ENCODE peak calls at places on chromosomes 5 and 9, in ten cellular contexts. One of them, this sample, is unnamed.

GRCh38 chr9:104833701-104834100 is 69.8 kb downstream of the NIPSNAP3B start:
- DNase-seq in RWPE1: no peak
- DNase-seq in A549: no peak
- DNase-seq in fibroblast of mammary gland: no peak
- DNase-seq in HCT116: no peak
- DNase-seq in tibial nerve: no peak
- DNase-seq in osteocyte: no peak
- DNase-seq in GM12864: no peak
- DNase-seq in kidney epithelial cell: no peak
- DNase-seq in GM13976: no peak
- DNase-seq in this sample: no peak

GRCh38 chr9:130451509-130452388 is 7.0 kb downstream of the ASS1 start:
- DNase-seq in fibroblast of mammary gland: peak; percentile 96
- DNase-seq in GM13976: no peak
- DNase-seq in GM12864: no peak
- DNase-seq in kidney epithelial cell: peak; percentile 85
- DNase-seq in RWPE1: peak; percentile 98
- DNase-seq in tibial nerve: peak; percentile 69
- DNase-seq in osteocyte: peak; percentile 97
- DNase-seq in HCT116: no peak
- DNase-seq in A549: peak; percentile 78
- DNase-seq in this sample: no peak

GRCh38 chr5:141898448-141899094 is 20.4 kb upstream of the PCDH1 start:
- DNase-seq in GM12864: no peak
- DNase-seq in fibroblast of mammary gland: no peak
- DNase-seq in tibial nerve: no peak
- DNase-seq in A549: no peak
- DNase-seq in GM13976: no peak
- DNase-seq in kidney epithelial cell: no peak
- DNase-seq in osteocyte: no peak
- DNase-seq in HCT116: no peak
- DNase-seq in RWPE1: no peak
- DNase-seq in this sample: no peak

GRCh38 chr9:1510712-1511111 is 460.6 kb downstream of the DMRT2 start:
- DNase-seq in HCT116: no peak
- DNase-seq in GM12864: no peak
- DNase-seq in kidney epithelial cell: no peak
- DNase-seq in A549: no peak
- DNase-seq in osteocyte: no peak
- DNase-seq in tibial nerve: no peak
- DNase-seq in RWPE1: no peak
- DNase-seq in fibroblast of mammary gland: no peak
- DNase-seq in GM13976: no peak
- DNase-seq in this sample: no peak

GRCh38 chr5:142717582-142718215 is 31.8 kb upstream of the FGF1 start:
- DNase-seq in tibial nerve: peak; percentile 51
- DNase-seq in RWPE1: peak; percentile 56
- DNase-seq in HCT116: no peak
- DNase-seq in kidney epithelial cell: no peak
- DNase-seq in GM13976: peak; percentile 38
- DNase-seq in fibroblast of mammary gland: peak; percentile 75
- DNase-seq in GM12864: no peak
- DNase-seq in osteocyte: no peak
- DNase-seq in A549: peak; percentile 33
- DNase-seq in this sample: no peak

GRCh38 chr5:154092356-154092755 is 53.6 kb downstream of the MFAP3 start:
- DNase-seq in RWPE1: no peak
- DNase-seq in A549: no peak
- DNase-seq in osteocyte: no peak
- DNase-seq in kidney epithelial cell: no peak
- DNase-seq in tibial nerve: no peak
- DNase-seq in GM12864: no peak
- DNase-seq in HCT116: no peak
- DNase-seq in GM13976: no peak
- DNase-seq in fibroblast of mammary gland: no peak
- DNase-seq in this sample: no peak

GRCh38 chr5:75475364-75475763 is 36.1 kb downstream of the CERT1 start:
- DNase-seq in osteocyte: no peak
- DNase-seq in A549: no peak
- DNase-seq in tibial nerve: no peak
- DNase-seq in fibroblast of mammary gland: no peak
- DNase-seq in GM13976: no peak
- DNase-seq in GM12864: no peak
- DNase-seq in kidney epithelial cell: no peak
- DNase-seq in RWPE1: no peak
- DNase-seq in HCT116: no peak
- DNase-seq in this sample: no peak

GRCh38 chr5:157464518-157465171 is 4.6 kb downstream of the NIPAL4 start:
- DNase-seq in HCT116: peak; percentile 76
- DNase-seq in kidney epithelial cell: peak; percentile 77
- DNase-seq in GM12864: peak; percentile 53
- DNase-seq in fibroblast of mammary gland: peak; percentile 95
- DNase-seq in RWPE1: peak; percentile 98
- DNase-seq in GM13976: peak; percentile 61
- DNase-seq in tibial nerve: peak; percentile 73
- DNase-seq in osteocyte: no peak
- DNase-seq in A549: peak; percentile 69
- DNase-seq in this sample: peak; percentile 57

GRCh38 chr9:120402741-120403542 is 177.0 kb downstream of the CDK5RAP2 start:
- DNase-seq in RWPE1: peak; percentile 47
- DNase-seq in HCT116: peak; percentile 65
- DNase-seq in osteocyte: no peak
- DNase-seq in GM12864: no peak
- DNase-seq in A549: peak; percentile 76
- DNase-seq in GM13976: no peak
- DNase-seq in fibroblast of mammary gland: peak; percentile 99
- DNase-seq in kidney epithelial cell: peak; percentile 84
- DNase-seq in tibial nerve: no peak
- DNase-seq in this sample: no peak

GRCh38 chr5:38463634-38464521 is 92.6 kb downstream of the LIFR start:
- DNase-seq in GM12864: no peak
- DNase-seq in HCT116: peak; percentile 84
- DNase-seq in kidney epithelial cell: peak; percentile 91
- DNase-seq in RWPE1: peak; percentile 84
- DNase-seq in fibroblast of mammary gland: peak; percentile 96
- DNase-seq in osteocyte: no peak
- DNase-seq in tibial nerve: no peak
- DNase-seq in A549: peak; percentile 57
- DNase-seq in GM13976: no peak
- DNase-seq in this sample: no peak

GRCh38 chr9:18260527-18260926 is 213.4 kb upstream of the ADAMTSL1 start:
- DNase-seq in GM13976: no peak
- DNase-seq in HCT116: no peak
- DNase-seq in RWPE1: no peak
- DNase-seq in tibial nerve: no peak
- DNase-seq in osteocyte: no peak
- DNase-seq in A549: no peak
- DNase-seq in GM12864: no peak
- DNase-seq in fibroblast of mammary gland: peak; percentile 15
- DNase-seq in kidney epithelial cell: peak; percentile 34
- DNase-seq in this sample: no peak

GRCh38 chr5:126635585-126635984 is 34.8 kb downstream of the PHAX start:
- DNase-seq in kidney epithelial cell: no peak
- DNase-seq in fibroblast of mammary gland: no peak
- DNase-seq in A549: no peak
- DNase-seq in osteocyte: peak; percentile 30
- DNase-seq in tibial nerve: no peak
- DNase-seq in HCT116: no peak
- DNase-seq in RWPE1: no peak
- DNase-seq in GM13976: no peak
- DNase-seq in GM12864: no peak
- DNase-seq in this sample: no peak
- TF ChIP-seq CTCF in kidney epithelial cell: no peak
- TF ChIP-seq CTCF in fibroblast of mammary gland: no peak
- TF ChIP-seq CTCF in A549: no peak
- TF ChIP-seq CTCF in osteocyte: no peak
- TF ChIP-seq CTCF in tibial nerve: no peak
- TF ChIP-seq CTCF in HCT116: no peak
- TF ChIP-seq CTCF in RWPE1: no peak
- TF ChIP-seq CTCF in GM13976: no peak
- TF ChIP-seq CTCF in GM12864: no peak
- TF ChIP-seq CTCF in this sample: no peak

DNA sequence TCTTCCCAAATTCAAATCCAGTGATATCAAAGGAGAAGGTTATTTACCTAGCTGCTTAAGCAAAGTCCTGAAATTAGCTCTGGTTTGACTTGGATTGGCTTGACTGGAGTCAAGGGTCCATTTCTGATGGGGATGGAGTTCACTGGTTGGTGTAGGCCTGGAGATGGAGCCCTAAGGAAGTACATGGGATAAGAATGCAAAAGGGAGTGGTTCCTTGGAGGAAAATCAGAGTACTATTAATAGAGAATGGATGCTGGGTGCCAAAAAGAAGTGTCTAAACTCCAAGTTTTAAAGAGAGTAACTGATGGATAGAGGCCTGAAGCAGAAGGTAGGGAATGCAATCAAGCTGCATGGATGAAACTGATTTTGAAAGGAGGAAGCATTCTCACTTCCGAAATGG is 13.8 kb downstream of the TXNDC8 start:
- DNase-seq in GM13976: no peak
- DNase-seq in A549: no peak
- DNase-seq in tibial nerve: no peak
- DNase-seq in osteocyte: no peak
- DNase-seq in fibroblast of mammary gland: no peak
- DNase-seq in kidney epithelial cell: no peak
- DNase-seq in RWPE1: no peak
- DNase-seq in GM12864: no peak
- DNase-seq in HCT116: no peak
- DNase-seq in this sample: no peak
- TF ChIP-seq CTCF in GM13976: no peak
- TF ChIP-seq CTCF in A549: no peak
- TF ChIP-seq CTCF in tibial nerve: no peak
- TF ChIP-seq CTCF in osteocyte: no peak
- TF ChIP-seq CTCF in fibroblast of mammary gland: no peak
- TF ChIP-seq CTCF in kidney epithelial cell: no peak
- TF ChIP-seq CTCF in RWPE1: no peak
- TF ChIP-seq CTCF in GM12864: no peak
- TF ChIP-seq CTCF in HCT116: no peak
- TF ChIP-seq CTCF in this sample: no peak

GRCh38 chr9:36988848-36989247 is 45.2 kb downstream of the PAX5 start:
- DNase-seq in RWPE1: no peak
- DNase-seq in A549: no peak
- DNase-seq in fibroblast of mammary gland: no peak
- DNase-seq in GM12864: no peak
- DNase-seq in tibial nerve: no peak
- DNase-seq in HCT116: no peak
- DNase-seq in GM13976: no peak
- DNase-seq in osteocyte: no peak
- DNase-seq in kidney epithelial cell: no peak
- DNase-seq in this sample: no peak

GRCh38 chr9:36992501-36993316 is 41.4 kb downstream of the PAX5 start:
- DNase-seq in GM12864: no peak
- DNase-seq in A549: no peak
- DNase-seq in HCT116: no peak
- DNase-seq in tibial nerve: no peak
- DNase-seq in fibroblast of mammary gland: peak; percentile 23
- DNase-seq in osteocyte: no peak
- DNase-seq in RWPE1: no peak
- DNase-seq in GM13976: no peak
- DNase-seq in kidney epithelial cell: no peak
- DNase-seq in this sample: no peak

GRCh38 chr9:36993933-36994764 is 39.9 kb downstream of the PAX5 start:
- DNase-seq in RWPE1: no peak
- DNase-seq in tibial nerve: no peak
- DNase-seq in osteocyte: no peak
- DNase-seq in kidney epithelial cell: no peak
- DNase-seq in A549: no peak
- DNase-seq in GM12864: peak; percentile 68
- DNase-seq in fibroblast of mammary gland: no peak
- DNase-seq in GM13976: peak; percentile 79
- DNase-seq in HCT116: no peak
- DNase-seq in this sample: peak; percentile 81

GRCh38 chr9:36987891-36988290 is 46.2 kb downstream of the PAX5 start:
- DNase-seq in GM13976: no peak
- DNase-seq in kidney epithelial cell: no peak
- DNase-seq in RWPE1: peak; percentile 33
- DNase-seq in fibroblast of mammary gland: peak; percentile 21
- DNase-seq in GM12864: no peak
- DNase-seq in tibial nerve: no peak
- DNase-seq in A549: no peak
- DNase-seq in osteocyte: no peak
- DNase-seq in HCT116: no peak
- DNase-seq in this sample: peak; percentile 54

DNA sequence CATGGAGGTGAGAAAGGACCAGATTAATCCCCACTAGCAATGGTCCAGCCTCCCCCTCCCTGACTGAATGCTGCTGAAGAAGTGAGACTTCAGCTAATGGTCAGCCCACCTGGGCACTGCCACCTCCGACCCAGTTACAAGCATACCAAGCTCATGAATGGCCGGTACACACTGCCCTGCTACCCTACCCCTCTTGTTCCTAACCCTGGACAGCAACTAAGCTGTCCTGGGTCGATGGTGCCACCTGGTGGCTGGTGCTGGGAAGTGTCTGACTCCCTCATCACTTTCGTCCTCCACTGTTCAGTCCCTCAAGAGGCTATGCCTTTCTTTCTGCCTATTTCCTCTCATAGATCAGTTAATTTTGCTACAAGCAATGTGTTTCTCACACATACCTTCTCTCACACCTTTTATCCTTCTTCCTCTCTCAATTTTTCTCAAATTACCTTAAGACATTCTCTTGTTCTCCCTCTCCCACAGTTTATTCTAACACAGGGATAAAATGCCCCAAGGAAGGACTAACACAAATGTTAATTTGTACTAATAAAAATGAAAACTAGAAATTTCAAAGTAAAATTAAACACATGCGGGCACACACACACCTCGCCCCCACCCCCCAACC is 42.4 kb downstream of the PAX5 start:
- DNase-seq in osteocyte: no peak
- DNase-seq in kidney epithelial cell: no peak
- DNase-seq in tibial nerve: no peak
- DNase-seq in GM12864: no peak
- DNase-seq in A549: peak; percentile 43
- DNase-seq in HCT116: peak; percentile 54
- DNase-seq in GM13976: no peak
- DNase-seq in fibroblast of mammary gland: peak; percentile 31
- DNase-seq in RWPE1: peak; percentile 76
- DNase-seq in this sample: peak; percentile 60
- TF ChIP-seq CTCF in osteocyte: peak; percentile 37
- TF ChIP-seq CTCF in kidney epithelial cell: peak; percentile 74
- TF ChIP-seq CTCF in tibial nerve: no peak
- TF ChIP-seq CTCF in GM12864: peak; percentile 89
- TF ChIP-seq CTCF in A549: peak; percentile 54
- TF ChIP-seq CTCF in HCT116: peak; percentile 73
- TF ChIP-seq CTCF in GM13976: peak; percentile 61
- TF ChIP-seq CTCF in fibroblast of mammary gland: peak; percentile 66
- TF ChIP-seq CTCF in RWPE1: peak; percentile 76
- TF ChIP-seq CTCF in this sample: peak; percentile 28

DNA sequence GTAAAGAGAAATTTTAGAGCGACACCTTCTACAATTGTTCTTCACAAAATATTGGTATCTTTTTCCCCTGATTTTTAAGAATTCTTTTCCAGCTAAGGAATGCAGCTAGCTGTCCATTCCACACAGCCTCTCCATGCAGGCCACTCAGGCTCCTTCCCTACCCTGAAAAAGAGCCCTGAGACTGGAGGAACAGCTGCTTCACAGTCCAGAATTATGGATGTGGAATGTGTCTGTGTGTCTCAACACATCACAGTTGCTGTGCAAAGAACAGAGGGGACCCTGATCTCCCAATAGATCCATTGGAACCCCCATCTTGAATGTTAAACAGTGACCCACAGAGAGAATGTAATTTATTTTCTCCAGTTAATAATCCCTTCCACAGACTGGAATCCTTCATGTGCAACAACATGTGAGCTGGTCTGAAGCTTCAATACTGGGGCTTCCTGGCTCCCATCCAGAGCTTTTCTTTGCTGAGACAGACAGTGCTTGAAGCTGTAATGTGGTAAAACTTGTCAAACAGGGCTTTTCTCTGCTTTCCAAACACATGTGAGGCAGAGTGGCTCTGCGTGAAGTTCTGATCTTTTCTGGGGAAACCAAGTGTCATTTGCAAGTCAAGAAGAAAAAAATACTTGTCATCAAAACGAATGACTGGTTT is 53.3 kb upstream of the SMC5 start:
- DNase-seq in osteocyte: no peak
- DNase-seq in kidney epithelial cell: no peak
- DNase-seq in fibroblast of mammary gland: no peak
- DNase-seq in RWPE1: peak; percentile 37
- DNase-seq in GM12864: no peak
- DNase-seq in GM13976: no peak
- DNase-seq in A549: no peak
- DNase-seq in tibial nerve: no peak
- DNase-seq in HCT116: no peak
- DNase-seq in this sample: no peak
- TF ChIP-seq CTCF in osteocyte: no peak
- TF ChIP-seq CTCF in kidney epithelial cell: no peak
- TF ChIP-seq CTCF in fibroblast of mammary gland: no peak
- TF ChIP-seq CTCF in RWPE1: no peak
- TF ChIP-seq CTCF in GM12864: no peak
- TF ChIP-seq CTCF in GM13976: no peak
- TF ChIP-seq CTCF in A549: no peak
- TF ChIP-seq CTCF in tibial nerve: no peak
- TF ChIP-seq CTCF in HCT116: no peak
- TF ChIP-seq CTCF in this sample: no peak

This sample was measured in GM10248.